ENCODE peak calls at places on chromosomes 13 and 19, in six cellular contexts. U, S, E, L, P and J are unnamed samples.

GRCh38 chr13:51902776-51903175 is 41.0 kb downstream of the CCDC70 start:
- DNase-seq in U (no peak), S (no peak), E (no peak), L (no peak), P (no peak), J (no peak)

GRCh38 chr13:78160793-78161192 is 242.2 kb upstream of the EDNRB start:
- DNase-seq in U (peak), S (peak), E (no peak), L (no peak), P (no peak), J (no peak)

GRCh38 chr13:109000207-109000606 is 370.8 kb downstream of the MYO16 start:
- DNase-seq in U (no peak), S (no peak), E (no peak), L (no peak), P (no peak), J (no peak)

GRCh38 chr13:74026753-74027152 is 107.5 kb downstream of the KLF12 start:
- DNase-seq in U (no peak), S (peak), E (peak), L (no peak), P (peak), J (no peak)

GRCh38 chr13:110250258-110250891 is 56.6 kb downstream of the COL4A1 start:
- DNase-seq in U (peak), S (peak), E (no peak), L (no peak), P (no peak), J (no peak)

GRCh38 chr19:10231624-10232228 is 595 bp upstream of the S1PR2 start:
- DNase-seq in U (no peak), S (no peak), E (no peak), L (no peak), P (no peak), J (no peak)

GRCh38 chr13:28045861-28046260 is 54.5 kb downstream of the FLT3 start:
- DNase-seq in U (no peak), S (no peak), E (no peak), L (no peak), P (no peak), J (no peak)

GRCh38 chr19:16226184-16226591 is 28.5 kb downstream of the AP1M1 start:
- DNase-seq in U (no peak), S (no peak), E (no peak), L (no peak), P (no peak), J (no peak)

GRCh38 chr19:11130824-11131455 is 24.6 kb downstream of the SPC24 start:
- DNase-seq in U (peak), S (peak), E (peak), L (peak), P (peak), J (peak)

GRCh38 chr13:40508112-40508511 is 158.3 kb downstream of the FOXO1 start:
- DNase-seq in U (peak), S (peak), E (no peak), L (peak), P (no peak), J (peak)

GRCh38 chr13:50149932-50150331 is 134.7 kb downstream of the KCNRG start:
- DNase-seq in U (no peak), S (no peak), E (no peak), L (no peak), P (peak), J (peak)

GRCh38 chr19:54179921-54180452 is 7.0 kb upstream of the TMC4 start:
- DNase-seq in U (peak), S (peak), E (peak), L (peak), P (peak), J (no peak)

GRCh38 chr13:27189192-27189591 is 17.6 kb upstream of the USP12 start:
- DNase-seq in U (no peak), S (no peak), E (no peak), L (no peak), P (no peak), J (no peak)

GRCh38 chr13:32009362-32009761 is 22.2 kb upstream of the FRY start:
- DNase-seq in U (no peak), S (no peak), E (no peak), L (no peak), P (no peak), J (no peak)

GRCh38 chr13:27868639-27869435 is 51.0 kb upstream of the PDX1 start:
- DNase-seq in U (peak), S (peak), E (no peak), L (peak), P (no peak), J (no peak)

GRCh38 chr13:30806784-30807183 is 71.4 kb downstream of the ALOX5AP start:
- DNase-seq in U (peak), S (peak), E (no peak), L (peak), P (no peak), J (no peak)

GRCh38 chr13:97629601-97630272 is 195.8 kb downstream of the RAP2A start:
- DNase-seq in U (no peak), S (no peak), E (no peak), L (no peak), P (no peak), J (no peak)

GRCh38 chr19:42291437-42291815 is 10.5 kb upstream of the PRR19 start:
- DNase-seq in U (no peak), S (no peak), E (peak), L (no peak), P (peak), J (no peak)

GRCh38 chr19:51317968-51318367 is 6.5 kb downstream of the IGLON5 start:
- DNase-seq in U (no peak), S (no peak), E (peak), L (no peak), P (no peak), J (no peak)

GRCh38 chr19:30360378-30361106 is 11.6 kb upstream of the ZNF536 start:
- DNase-seq in U (no peak), S (no peak), E (no peak), L (no peak), P (peak), J (no peak)

GRCh38 chr13:95226932-95227718 is 74.1 kb downstream of the ABCC4 start:
- DNase-seq in U (no peak), S (no peak), E (no peak), L (no peak), P (no peak), J (no peak)

GRCh38 chr19:35716735-35716984 is 1.1 kb upstream of the KMT2B start:
- DNase-seq in U (no peak), S (no peak), E (peak), L (no peak), P (no peak), J (no peak)

GRCh38 chr19:34273121-34273845 is 18.9 kb downstream of the GARRE1 start:
- DNase-seq in U (no peak), S (no peak), E (no peak), L (no peak), P (no peak), J (no peak)

GRCh38 chr13:30585748-30586262 is 31.9 kb upstream of the USPL1 start:
- DNase-seq in U (peak), S (peak), E (no peak), L (no peak), P (no peak), J (peak)

GRCh38 chr13:86653009-86653408 is 853.8 kb upstream of the SLITRK6 start:
- DNase-seq in U (no peak), S (no peak), E (no peak), L (no peak), P (no peak), J (no peak)

GRCh38 chr19:28168557-28168956 is 1044.4 kb downstream of the UQCRFS1 start:
- DNase-seq in U (no peak), S (peak), E (no peak), L (no peak), P (no peak), J (no peak)

GRCh38 chr19:39996218-39996810 is 546 bp upstream of the ZNF546 start:
- DNase-seq in U (peak), S (peak), E (no peak), L (peak), P (no peak), J (no peak)

GRCh38 chr13:71522976-71523517 is 344.0 kb downstream of the DACH1 start:
- DNase-seq in U (no peak), S (no peak), E (no peak), L (no peak), P (no peak), J (no peak)

GRCh38 chr19:53844849-53845246 is 20.7 kb upstream of the NLRP12 start:
- DNase-seq in U (no peak), S (no peak), E (peak), L (no peak), P (no peak), J (no peak)

GRCh38 chr13:111396457-111396856 is 76.0 kb downstream of the TEX29 start:
- DNase-seq in U (no peak), S (no peak), E (peak), L (no peak), P (peak), J (no peak)

GRCh38 chr13:21310220-21310619 is 133.8 kb downstream of the MRPL57 start:
- DNase-seq in U (no peak), S (no peak), E (no peak), L (no peak), P (no peak), J (no peak)

GRCh38 chr19:29666634-29667389 is 1.6 kb downstream of the PLEKHF1 start:
- DNase-seq in U (peak), S (peak), E (peak), L (no peak), P (peak), J (peak)

GRCh38 chr13:112067871-112068305 is 939 bp downstream of the SOX1 start:
- DNase-seq in U (peak), S (no peak), E (peak), L (no peak), P (no peak), J (peak)

GRCh38 chr19:45162464-45163143 is 1.8 kb upstream of the NKPD1 start:
- DNase-seq in U (no peak), S (no peak), E (no peak), L (no peak), P (no peak), J (no peak)

GRCh38 chr19:57850553-57851017 is 926 bp downstream of the ZNF587 start:
- DNase-seq in U (peak), S (peak), E (no peak), L (peak), P (peak), J (no peak)

GRCh38 chr19:44748426-44749254 is at the start of gene BCL3:
- DNase-seq in U (peak), S (no peak), E (peak), L (peak), P (peak), J (peak)

GRCh38 chr19:36489920-36490415 is 607 bp upstream of the ZNF566 start:
- DNase-seq in U (peak), S (no peak), E (peak), L (peak), P (peak), J (peak)

GRCh38 chr13:31048521-31048920 is 113.2 kb downstream of the HSPH1 start:
- DNase-seq in U (no peak), S (no peak), E (no peak), L (peak), P (no peak), J (peak)

DNA sequence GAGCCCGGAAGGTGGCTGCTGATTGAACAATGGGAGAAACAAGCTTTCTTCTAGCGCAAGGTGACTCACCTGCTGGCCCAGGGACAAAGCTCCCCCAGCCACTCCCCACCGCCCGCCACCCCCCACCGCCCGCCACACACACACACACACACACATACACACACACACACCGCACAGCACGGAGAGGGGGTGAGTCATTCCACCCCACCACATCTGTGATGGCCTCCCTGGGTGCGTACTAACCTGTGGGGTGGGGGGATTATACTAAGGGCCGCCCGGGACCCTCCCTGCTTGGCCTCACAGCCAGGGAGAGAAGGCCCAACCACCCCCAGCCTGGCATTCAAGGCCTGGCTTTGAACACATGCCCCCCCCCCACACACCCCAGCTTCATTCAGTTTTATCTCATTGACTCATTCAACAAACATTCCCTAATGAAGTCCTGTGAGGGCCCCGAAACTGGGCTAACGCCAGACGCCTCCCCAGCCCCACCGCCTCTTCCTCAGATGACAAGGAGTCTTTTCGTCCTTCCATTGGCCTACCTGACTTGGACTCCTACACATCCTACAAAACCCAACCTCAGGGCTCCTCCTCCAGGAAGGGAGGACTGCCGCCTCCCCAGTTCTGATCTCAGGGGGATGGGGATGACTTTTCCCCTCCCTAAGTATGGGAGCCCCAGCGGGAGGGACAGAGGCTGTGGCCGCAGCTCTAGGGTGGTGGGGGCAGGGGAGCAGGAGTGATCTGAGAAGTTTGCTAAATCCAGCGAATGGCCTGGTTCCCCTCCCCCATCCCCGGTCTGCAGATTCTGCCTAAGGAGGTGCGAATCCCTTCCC is 5.8 kb upstream of the ONECUT3 start:
- DNase-seq in U (peak), S (peak), E (no peak), L (peak), P (peak), J (peak)
- H3K4me3 ChIP-seq in U (no peak), S (no peak), E (no peak), L (peak), P (peak), J (no peak)

GRCh38 chr19:17684256-17684655 is 3.9 kb downstream of the UNC13A start:
- DNase-seq in U (no peak), S (no peak), E (no peak), L (no peak), P (no peak), J (no peak)

GRCh38 chr19:17687141-17687856 is 855 bp downstream of the UNC13A start:
- DNase-seq in U (no peak), S (no peak), E (no peak), L (peak), P (no peak), J (no peak)

GRCh38 chr19:17685451-17686026 is 2.6 kb downstream of the UNC13A start:
- DNase-seq in U (no peak), S (no peak), E (no peak), L (peak), P (no peak), J (no peak)

GRCh38 chr19:17686592-17687042 is 1.5 kb downstream of the UNC13A start:
- DNase-seq in U (no peak), S (peak), E (no peak), L (peak), P (no peak), J (peak)

GRCh38 chr19:17686027-17686511 is 2.1 kb downstream of the UNC13A start:
- DNase-seq in U (peak), S (peak), E (no peak), L (peak), P (no peak), J (peak)
- H3K4me3 ChIP-seq in U (no peak), S (peak), E (no peak), L (peak), P (peak), J (no peak)

GRCh38 chr19:6766357-6767080 is 716 bp downstream of the SH2D3A start:
- DNase-seq in U (no peak), S (no peak), E (no peak), L (peak), P (no peak), J (no peak)
- H3K4me3 ChIP-seq in U (no peak), S (no peak), E (peak), L (peak), P (peak), J (no peak)

GRCh38 chr19:3667037-3667638 is 33.1 kb downstream of the PIP5K1C start:
- DNase-seq in U (no peak), S (no peak), E (no peak), L (no peak), P (no peak), J (no peak)

GRCh38 chr19:3669134-3669436 is 31.2 kb downstream of the PIP5K1C start:
- DNase-seq in U (no peak), S (no peak), E (no peak), L (no peak), P (no peak), J (no peak)

GRCh38 chr19:3665681-3666544 is 34.4 kb downstream of the PIP5K1C start:
- DNase-seq in U (no peak), S (no peak), E (peak), L (no peak), P (peak), J (no peak)

GRCh38 chr19:3668331-3669133 is 31.7 kb downstream of the PIP5K1C start:
- DNase-seq in U (peak), S (no peak), E (no peak), L (no peak), P (no peak), J (no peak)

DNA sequence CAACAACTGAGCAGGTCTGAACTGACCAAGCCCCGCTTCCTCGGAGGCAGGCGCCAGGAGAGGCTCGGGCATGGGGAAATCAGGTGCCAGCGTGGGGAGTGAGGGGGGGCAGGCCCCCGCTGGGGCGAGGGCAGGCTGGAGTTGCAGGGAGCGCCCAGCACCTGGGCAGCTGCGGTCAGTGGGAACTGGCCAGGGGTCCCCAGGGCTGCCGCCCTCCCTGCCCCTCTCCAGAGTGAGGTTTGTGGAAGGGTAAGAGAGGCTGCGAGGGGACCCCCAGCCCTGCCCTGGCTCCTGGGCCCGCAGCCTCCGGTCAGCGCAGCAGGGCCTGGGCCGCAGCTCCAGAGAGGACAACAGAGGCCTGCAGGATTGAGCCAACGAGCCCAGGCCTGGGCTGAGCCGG is 32.5 kb downstream of the PIP5K1C start:
- DNase-seq in U (no peak), S (no peak), E (no peak), L (no peak), P (no peak), J (no peak)
- H3K4me3 ChIP-seq in U (no peak), S (no peak), E (no peak), L (no peak), P (no peak), J (no peak)

GRCh38 chr19:37719927-37720265 is 335 bp upstream of the ZNF607 start:
- DNase-seq in U (no peak), S (no peak), E (no peak), L (no peak), P (no peak), J (no peak)
- H3K4me3 ChIP-seq in U (peak), S (peak), E (peak), L (peak), P (peak), J (peak)

GRCh38 chr19:6501740-6502648 is at the start of gene TUBB4A:
- DNase-seq in U (no peak), S (no peak), E (peak), L (no peak), P (no peak), J (peak)
- H3K4me3 ChIP-seq in U (no peak), S (no peak), E (peak), L (peak), P (peak), J (peak)